ENCODE peak calls at places on chromosomes 1 and 21, in eight cellular contexts. O is dorsolateral prefrontal cortex; X is pancreas; U is dermis microvascular lymphatic vessel endothelial cell; Z is CD4-positive, alpha-beta T cell; H is activated CD8-positive, alpha-beta T cell treated with anti-CD3 and anti-CD28 coated beads for 36 hours; W is amniotic stem cell; R is WERI-Rb-1. M is an unnamed sample.

GRCh38 chr1:206833131-206833530 is 32.3 kb upstream of the IL20 start:
- DNase-seq in R (no peak), W (no peak), O (no peak), H (no peak), U (no peak), X (no peak), Z (no peak), M (no peak)

GRCh38 chr1:58584082-58584895 is 7.2 kb upstream of the TACSTD2 start:
- DNase-seq in Z (no peak), X (no peak), O (peak), U (peak), H (peak), W (peak), R (no peak), M (peak)

GRCh38 chr21:34072145-34073031 is 990 bp upstream of the MRPS6 start:
- DNase-seq in X (peak), H (peak), U (no peak), W (no peak), R (no peak), Z (no peak), O (peak), M (no peak)

GRCh38 chr1:173161510-173162221 is 45.5 kb downstream of the TNFSF4 start:
- DNase-seq in R (no peak), Z (no peak), U (no peak), W (peak), O (no peak), H (no peak), X (no peak), M (no peak)

GRCh38 chr1:116988248-116988647 is 13.3 kb upstream of the CD101 start:
- DNase-seq in U (no peak), R (no peak), O (no peak), X (no peak), W (no peak), Z (no peak), H (no peak), M (peak)

GRCh38 chr1:226882631-226883409 is 12.4 kb downstream of the PSEN2 start:
- DNase-seq in R (peak), U (no peak), H (peak), W (no peak), Z (no peak), O (no peak), X (no peak), M (no peak)

GRCh38 chr1:97095764-97096163 is 374.2 kb downstream of the PTBP2 start:
- DNase-seq in O (no peak), W (no peak), H (no peak), R (no peak), U (no peak), Z (no peak), X (no peak), M (no peak)

GRCh38 chr1:62613890-62614289 is 16.6 kb downstream of the ANGPTL3 start:
- DNase-seq in O (no peak), R (no peak), X (no peak), W (peak), Z (no peak), H (no peak), U (no peak), M (no peak)

GRCh38 chr1:209884665-209885117 is 53.3 kb upstream of the SYT14 start:
- DNase-seq in Z (no peak), O (peak), H (peak), X (peak), U (no peak), W (peak), R (no peak), M (peak)

GRCh38 chr1:156600733-156601121 is 552 bp downstream of the GPATCH4 start:
- DNase-seq in X (no peak), H (peak), W (no peak), U (no peak), R (no peak), Z (no peak), O (peak), M (no peak)

GRCh38 chr1:212980123-212980800 is 29.9 kb downstream of the VASH2 start:
- DNase-seq in W (no peak), U (no peak), H (no peak), O (no peak), X (no peak), Z (no peak), R (no peak), M (no peak)

GRCh38 chr21:36169465-36170128 is 13.0 kb downstream of the DOP1B start:
- DNase-seq in O (peak), R (no peak), H (peak), U (no peak), Z (no peak), X (no peak), W (no peak), M (no peak)

GRCh38 chr1:163897401-163898169 is 575.8 kb downstream of the NUF2 start:
- DNase-seq in U (no peak), H (no peak), X (no peak), O (no peak), Z (no peak), W (peak), R (no peak), M (no peak)

GRCh38 chr21:27528697-27529096 is 561.8 kb upstream of the ADAMTS5 start:
- DNase-seq in H (no peak), Z (no peak), U (no peak), O (no peak), X (no peak), R (no peak), W (no peak), M (no peak)

GRCh38 chr1:26533951-26534514 is 4.5 kb downstream of the RPS6KA1 start:
- DNase-seq in O (no peak), R (no peak), U (no peak), H (no peak), Z (no peak), W (no peak), X (no peak), M (no peak)

GRCh38 chr1:179014123-179014522 is 11.6 kb upstream of the FAM20B start:
- DNase-seq in H (no peak), R (no peak), Z (no peak), O (no peak), U (no peak), W (no peak), X (no peak), M (no peak)

GRCh38 chr1:206065547-206066143 is 12.7 kb downstream of the RHEX start:
- DNase-seq in R (no peak), W (no peak), O (no peak), U (no peak), Z (no peak), X (no peak), H (no peak), M (no peak)

GRCh38 chr1:20732588-20733360 is at the start of gene SH2D5:
- DNase-seq in Z (peak), H (peak), R (peak), O (peak), W (peak), U (peak), X (peak), M (peak)

GRCh38 chr1:181541947-181542346 is 58.6 kb downstream of the CACNA1E start:
- DNase-seq in W (no peak), R (no peak), Z (no peak), H (no peak), U (no peak), O (peak), X (no peak), M (no peak)

GRCh38 chr1:21261551-21262281 is 28.5 kb downstream of the ECE1 start:
- DNase-seq in H (peak), X (peak), Z (no peak), W (peak), O (peak), R (no peak), U (no peak), M (peak)

GRCh38 chr1:173925306-173926242 is 8.4 kb upstream of the SERPINC1 start:
- DNase-seq in X (no peak), U (no peak), R (no peak), O (no peak), H (no peak), Z (no peak), W (no peak), M (no peak)

GRCh38 chr1:78009836-78010235 is 5.1 kb downstream of the DNAJB4 start:
- DNase-seq in U (no peak), Z (no peak), R (no peak), H (no peak), W (no peak), X (no peak), O (no peak), M (no peak)

GRCh38 chr1:215987092-215987855 is 420.2 kb downstream of the KCTD3 start:
- DNase-seq in O (no peak), X (no peak), H (no peak), Z (no peak), U (no peak), W (no peak), R (no peak), M (no peak)

GRCh38 chr1:162632234-162632666 is at the start of gene DDR2:
- DNase-seq in U (no peak), X (no peak), O (no peak), R (no peak), W (peak), H (no peak), Z (no peak), M (peak)

GRCh38 chr1:186474208-186474607 is 13.3 kb upstream of the PDC start:
- DNase-seq in Z (no peak), X (no peak), U (no peak), R (no peak), W (no peak), H (no peak), O (no peak), M (no peak)

GRCh38 chr1:197638316-197638715 is 137.0 kb downstream of the DENND1B start:
- DNase-seq in X (no peak), O (no peak), U (no peak), Z (no peak), H (no peak), R (peak), W (no peak), M (no peak)

GRCh38 chr1:44267438-44267837 is 54.2 kb downstream of the DMAP1 start:
- DNase-seq in U (no peak), W (no peak), Z (no peak), X (no peak), H (no peak), O (no peak), R (no peak), M (no peak)

GRCh38 chr1:11719313-11720032 is 16.5 kb upstream of the AGTRAP start:
- DNase-seq in U (peak), X (peak), R (peak), Z (peak), H (peak), W (no peak), O (peak), M (peak)

GRCh38 chr1:73326663-73327062 is 871.3 kb downstream of the LRRIQ3 start:
- DNase-seq in U (no peak), H (no peak), R (no peak), O (no peak), W (no peak), X (no peak), Z (no peak), M (no peak)

GRCh38 chr1:44609412-44609767 is 64.9 kb downstream of the TMEM53 start:
- DNase-seq in R (peak), X (peak), W (peak), H (peak), Z (peak), O (no peak), U (no peak), M (no peak)

GRCh38 chr1:243729956-243730355 is 120.1 kb downstream of the AKT3 start:
- DNase-seq in O (no peak), R (no peak), Z (no peak), U (no peak), H (no peak), W (no peak), X (no peak), M (no peak)